ENCODE peak calls at places on chromosome 2, in ten cellular contexts. X, Y, D, K, H, C, I, L, O and S are unnamed samples.

GRCh38 chr2:195500878-195501277 is 156.1 kb upstream of the SLC39A10 start:
- DNase-seq in D (no peak), L (no peak), K (no peak), Y (no peak), X (no peak), O (no peak), C (no peak), H (no peak), I (no peak), S (no peak)

GRCh38 chr2:16149349-16150243 is 209.2 kb downstream of the MYCN start:
- DNase-seq in L (no peak), H (no peak), C (no peak), I (no peak), O (no peak), K (no peak), X (no peak), D (no peak), Y (no peak), S (no peak)

GRCh38 chr2:46770622-46771021 is 145.0 kb downstream of the MCFD2 start:
- DNase-seq in Y (no peak), I (peak; percentile 51), O (no peak), X (no peak), K (no peak), D (no peak), L (no peak), H (peak; percentile 68), C (no peak), S (no peak)

GRCh38 chr2:148614024-148614331 is 30.6 kb upstream of the EPC2 start:
- DNase-seq in Y (peak; percentile 21), K (no peak), L (no peak), C (no peak), D (no peak), I (peak; percentile 9), X (no peak), H (peak; percentile 62), O (no peak), S (no peak)

GRCh38 chr2:74250189-74250631 is 51.8 kb downstream of the MTHFD2 start:
- DNase-seq in Y (peak; percentile 63), I (no peak), L (peak; percentile 62), C (peak; percentile 34), X (peak; percentile 72), K (peak; percentile 36), D (peak; percentile 10), O (peak; percentile 2), H (peak; percentile 43), S (no peak)

GRCh38 chr2:9297156-9297555 is 90.5 kb downstream of the ASAP2 start:
- DNase-seq in O (peak; percentile 33), L (no peak), Y (no peak), H (no peak), K (no peak), D (no peak), C (no peak), I (no peak), X (no peak), S (no peak)

GRCh38 chr2:179412116-179412515 is 147.5 kb upstream of the SESTD1 start:
- DNase-seq in I (no peak), K (no peak), C (no peak), H (no peak), X (no peak), O (no peak), L (no peak), Y (no peak), D (no peak), S (no peak)

GRCh38 chr2:130799295-130799694 is 37.4 kb upstream of the ARHGEF4 start:
- DNase-seq in I (no peak), X (no peak), C (no peak), H (no peak), K (no peak), O (no peak), Y (no peak), L (no peak), D (no peak), S (no peak)

GRCh38 chr2:142180820-142181533 is 50.2 kb upstream of the LRP1B start:
- DNase-seq in H (peak; percentile 24), O (no peak), X (peak; percentile 40), K (no peak), D (no peak), L (no peak), I (no peak), C (peak; percentile 31), Y (peak; percentile 30), S (no peak)

GRCh38 chr2:110116033-110116710 is 550 bp upstream of the MALL start:
- DNase-seq in K (no peak), Y (peak; percentile 57), D (no peak), O (no peak), H (peak; percentile 61), X (peak; percentile 47), L (no peak), I (no peak), C (peak; percentile 88), S (no peak)